ENCODE peak calls at places on chromosomes 7 and 10, in nine cellular contexts. One of them, this sample, is unnamed.

GRCh38 chr7:8515786-8516185 is 82.4 kb downstream of the NXPH1 start:
- DNase-seq in COR-L47: no peak
- DNase-seq in adrenal gland: no peak
- DNase-seq in substantia nigra: no peak
- DNase-seq in IMR-90: no peak
- DNase-seq in CD4-positive, CD25-positive, alpha-beta regulatory T cell: no peak
- DNase-seq in NCI-H524: no peak
- DNase-seq in neural crest cell: no peak
- DNase-seq in fibroblast of mammary gland: no peak
- DNase-seq in this sample: no peak

GRCh38 chr10:129516846-129517679 is 50.0 kb downstream of the MGMT start:
- DNase-seq in COR-L47: no peak
- DNase-seq in CD4-positive, CD25-positive, alpha-beta regulatory T cell: no peak
- DNase-seq in neural crest cell: no peak
- DNase-seq in NCI-H524: no peak
- DNase-seq in substantia nigra: no peak
- DNase-seq in fibroblast of mammary gland: no peak
- DNase-seq in adrenal gland: no peak
- DNase-seq in IMR-90: no peak
- DNase-seq in this sample: no peak

GRCh38 chr7:39592586-39592985 is 26.4 kb downstream of the YAE1 start:
- DNase-seq in neural crest cell: no peak
- DNase-seq in NCI-H524: no peak
- DNase-seq in CD4-positive, CD25-positive, alpha-beta regulatory T cell: no peak
- DNase-seq in substantia nigra: no peak
- DNase-seq in COR-L47: no peak
- DNase-seq in adrenal gland: no peak
- DNase-seq in fibroblast of mammary gland: peak; percentile 86
- DNase-seq in IMR-90: peak; percentile 84
- DNase-seq in this sample: no peak

GRCh38 chr7:138864667-138865066 is 66.7 kb upstream of the ATP6V0A4 start:
- DNase-seq in fibroblast of mammary gland: peak; percentile 92
- DNase-seq in IMR-90: peak; percentile 78
- DNase-seq in adrenal gland: no peak
- DNase-seq in neural crest cell: no peak
- DNase-seq in COR-L47: no peak
- DNase-seq in substantia nigra: no peak
- DNase-seq in NCI-H524: no peak
- DNase-seq in CD4-positive, CD25-positive, alpha-beta regulatory T cell: no peak
- DNase-seq in this sample: no peak

GRCh38 chr10:30749368-30749767 is 119.8 kb upstream of the LYZL2 start:
- DNase-seq in NCI-H524: no peak
- DNase-seq in COR-L47: no peak
- DNase-seq in neural crest cell: no peak
- DNase-seq in IMR-90: no peak
- DNase-seq in substantia nigra: no peak
- DNase-seq in fibroblast of mammary gland: peak; percentile 41
- DNase-seq in adrenal gland: no peak
- DNase-seq in CD4-positive, CD25-positive, alpha-beta regulatory T cell: no peak
- DNase-seq in this sample: no peak

GRCh38 chr7:21580073-21580521 is 37.3 kb downstream of the DNAH11 start:
- DNase-seq in COR-L47: no peak
- DNase-seq in CD4-positive, CD25-positive, alpha-beta regulatory T cell: no peak
- DNase-seq in NCI-H524: no peak
- DNase-seq in fibroblast of mammary gland: peak; percentile 53
- DNase-seq in adrenal gland: peak; percentile 16
- DNase-seq in IMR-90: peak; percentile 57
- DNase-seq in neural crest cell: no peak
- DNase-seq in substantia nigra: no peak
- DNase-seq in this sample: no peak

GRCh38 chr7:50153141-50153540 is 60.1 kb upstream of the ZPBP start:
- DNase-seq in substantia nigra: no peak
- DNase-seq in fibroblast of mammary gland: no peak
- DNase-seq in NCI-H524: peak; percentile 4
- DNase-seq in adrenal gland: no peak
- DNase-seq in COR-L47: no peak
- DNase-seq in neural crest cell: no peak
- DNase-seq in IMR-90: no peak
- DNase-seq in CD4-positive, CD25-positive, alpha-beta regulatory T cell: no peak
- DNase-seq in this sample: no peak

GRCh38 chr10:78802866-78803265 is 265.9 kb upstream of the ZMIZ1 start:
- DNase-seq in neural crest cell: no peak
- DNase-seq in fibroblast of mammary gland: peak; percentile 83
- DNase-seq in substantia nigra: no peak
- DNase-seq in COR-L47: no peak
- DNase-seq in NCI-H524: peak; percentile 87
- DNase-seq in CD4-positive, CD25-positive, alpha-beta regulatory T cell: no peak
- DNase-seq in adrenal gland: no peak
- DNase-seq in IMR-90: peak; percentile 79
- DNase-seq in this sample: no peak

GRCh38 chr7:157470699-157471098 is 133.9 kb downstream of the DNAJB6 start:
- DNase-seq in fibroblast of mammary gland: no peak
- DNase-seq in COR-L47: no peak
- DNase-seq in CD4-positive, CD25-positive, alpha-beta regulatory T cell: no peak
- DNase-seq in neural crest cell: no peak
- DNase-seq in substantia nigra: no peak
- DNase-seq in adrenal gland: no peak
- DNase-seq in IMR-90: no peak
- DNase-seq in NCI-H524: no peak
- DNase-seq in this sample: no peak

GRCh38 chr7:12861070-12861469 is 173.6 kb downstream of the ARL4A start:
- DNase-seq in neural crest cell: no peak
- DNase-seq in substantia nigra: no peak
- DNase-seq in adrenal gland: no peak
- DNase-seq in fibroblast of mammary gland: no peak
- DNase-seq in COR-L47: peak; percentile 91
- DNase-seq in IMR-90: no peak
- DNase-seq in CD4-positive, CD25-positive, alpha-beta regulatory T cell: no peak
- DNase-seq in NCI-H524: no peak
- DNase-seq in this sample: peak; percentile 61

GRCh38 chr10:62083868-62084267 is 182.4 kb downstream of the ARID5B start:
- DNase-seq in IMR-90: peak; percentile 84
- DNase-seq in COR-L47: peak; percentile 77
- DNase-seq in substantia nigra: no peak
- DNase-seq in NCI-H524: peak; percentile 61
- DNase-seq in fibroblast of mammary gland: peak; percentile 88
- DNase-seq in adrenal gland: no peak
- DNase-seq in neural crest cell: no peak
- DNase-seq in CD4-positive, CD25-positive, alpha-beta regulatory T cell: no peak
- DNase-seq in this sample: peak; percentile 52

GRCh38 chr7:100693312-100694195 is 496 bp downstream of the GIGYF1 start:
- DNase-seq in CD4-positive, CD25-positive, alpha-beta regulatory T cell: no peak
- DNase-seq in substantia nigra: no peak
- DNase-seq in IMR-90: no peak
- DNase-seq in COR-L47: no peak
- DNase-seq in adrenal gland: no peak
- DNase-seq in NCI-H524: no peak
- DNase-seq in neural crest cell: no peak
- DNase-seq in fibroblast of mammary gland: no peak
- DNase-seq in this sample: no peak

GRCh38 chr10:88659725-88660592 is 4.3 kb upstream of the LIPF start:
- DNase-seq in substantia nigra: no peak
- DNase-seq in IMR-90: peak; percentile 59
- DNase-seq in adrenal gland: no peak
- DNase-seq in fibroblast of mammary gland: peak; percentile 27
- DNase-seq in NCI-H524: no peak
- DNase-seq in neural crest cell: no peak
- DNase-seq in COR-L47: no peak
- DNase-seq in CD4-positive, CD25-positive, alpha-beta regulatory T cell: no peak
- DNase-seq in this sample: no peak

GRCh38 chr10:98363188-98363587 is 51.8 kb downstream of the PYROXD2 start:
- DNase-seq in substantia nigra: no peak
- DNase-seq in adrenal gland: no peak
- DNase-seq in COR-L47: no peak
- DNase-seq in neural crest cell: no peak
- DNase-seq in fibroblast of mammary gland: no peak
- DNase-seq in CD4-positive, CD25-positive, alpha-beta regulatory T cell: no peak
- DNase-seq in IMR-90: no peak
- DNase-seq in NCI-H524: no peak
- DNase-seq in this sample: peak; percentile 18

GRCh38 chr10:102710604-102711003 is 3.6 kb downstream of the ARL3 start:
- DNase-seq in COR-L47: no peak
- DNase-seq in NCI-H524: no peak
- DNase-seq in substantia nigra: no peak
- DNase-seq in IMR-90: peak; percentile 89
- DNase-seq in adrenal gland: no peak
- DNase-seq in neural crest cell: no peak
- DNase-seq in fibroblast of mammary gland: peak; percentile 63
- DNase-seq in CD4-positive, CD25-positive, alpha-beta regulatory T cell: no peak
- DNase-seq in this sample: no peak

GRCh38 chr7:140571537-140572122 is 69.0 kb downstream of the DENND2A start:
- DNase-seq in adrenal gland: no peak
- DNase-seq in substantia nigra: no peak
- DNase-seq in IMR-90: peak; percentile 41
- DNase-seq in NCI-H524: no peak
- DNase-seq in COR-L47: no peak
- DNase-seq in CD4-positive, CD25-positive, alpha-beta regulatory T cell: no peak
- DNase-seq in fibroblast of mammary gland: peak; percentile 33
- DNase-seq in neural crest cell: no peak
- DNase-seq in this sample: no peak

GRCh38 chr7:1508277-1508758 is 4.1 kb upstream of the INTS1 start:
- DNase-seq in neural crest cell: no peak
- DNase-seq in COR-L47: no peak
- DNase-seq in IMR-90: no peak
- DNase-seq in fibroblast of mammary gland: no peak
- DNase-seq in substantia nigra: no peak
- DNase-seq in NCI-H524: no peak
- DNase-seq in CD4-positive, CD25-positive, alpha-beta regulatory T cell: no peak
- DNase-seq in adrenal gland: no peak
- DNase-seq in this sample: peak; percentile 80

GRCh38 chr10:75971402-75972211 is 540.2 kb downstream of the LRMDA start:
- DNase-seq in NCI-H524: no peak
- DNase-seq in IMR-90: peak; percentile 52
- DNase-seq in fibroblast of mammary gland: peak; percentile 93
- DNase-seq in COR-L47: no peak
- DNase-seq in CD4-positive, CD25-positive, alpha-beta regulatory T cell: no peak
- DNase-seq in substantia nigra: no peak
- DNase-seq in adrenal gland: no peak
- DNase-seq in neural crest cell: no peak
- DNase-seq in this sample: no peak

GRCh38 chr7:127858091-127858914 is 172.9 kb downstream of the LRRC4 start:
- DNase-seq in NCI-H524: no peak
- DNase-seq in neural crest cell: no peak
- DNase-seq in adrenal gland: peak; percentile 70
- DNase-seq in IMR-90: no peak
- DNase-seq in substantia nigra: no peak
- DNase-seq in CD4-positive, CD25-positive, alpha-beta regulatory T cell: no peak
- DNase-seq in fibroblast of mammary gland: no peak
- DNase-seq in COR-L47: no peak
- DNase-seq in this sample: peak; percentile 29

GRCh38 chr7:2205036-2205780 is 27.5 kb downstream of the MAD1L1 start:
- DNase-seq in fibroblast of mammary gland: no peak
- DNase-seq in NCI-H524: no peak
- DNase-seq in CD4-positive, CD25-positive, alpha-beta regulatory T cell: no peak
- DNase-seq in neural crest cell: no peak
- DNase-seq in substantia nigra: no peak
- DNase-seq in adrenal gland: no peak
- DNase-seq in IMR-90: peak; percentile 11
- DNase-seq in COR-L47: no peak
- DNase-seq in this sample: no peak

GRCh38 chr7:28782362-28782761 is 175.8 kb downstream of the TRIL start:
- DNase-seq in NCI-H524: no peak
- DNase-seq in COR-L47: no peak
- DNase-seq in fibroblast of mammary gland: no peak
- DNase-seq in neural crest cell: no peak
- DNase-seq in adrenal gland: no peak
- DNase-seq in substantia nigra: no peak
- DNase-seq in IMR-90: no peak
- DNase-seq in CD4-positive, CD25-positive, alpha-beta regulatory T cell: no peak
- DNase-seq in this sample: no peak

GRCh38 chr10:62037166-62037831 is 135.8 kb downstream of the ARID5B start:
- DNase-seq in substantia nigra: no peak
- DNase-seq in COR-L47: peak; percentile 30
- DNase-seq in IMR-90: peak; percentile 72
- DNase-seq in adrenal gland: no peak
- DNase-seq in NCI-H524: no peak
- DNase-seq in fibroblast of mammary gland: peak; percentile 76
- DNase-seq in neural crest cell: no peak
- DNase-seq in CD4-positive, CD25-positive, alpha-beta regulatory T cell: no peak
- DNase-seq in this sample: no peak

GRCh38 chr7:18590744-18591340 is 95.3 kb downstream of the HDAC9 start:
- DNase-seq in adrenal gland: no peak
- DNase-seq in neural crest cell: no peak
- DNase-seq in IMR-90: peak; percentile 67
- DNase-seq in substantia nigra: no peak
- DNase-seq in fibroblast of mammary gland: peak; percentile 77
- DNase-seq in CD4-positive, CD25-positive, alpha-beta regulatory T cell: peak; percentile 7
- DNase-seq in COR-L47: no peak
- DNase-seq in NCI-H524: peak; percentile 48
- DNase-seq in this sample: no peak

GRCh38 chr7:74222851-74223710 is 13.3 kb downstream of the LAT2 start:
- DNase-seq in adrenal gland: no peak
- DNase-seq in fibroblast of mammary gland: no peak
- DNase-seq in NCI-H524: no peak
- DNase-seq in COR-L47: no peak
- DNase-seq in IMR-90: no peak
- DNase-seq in CD4-positive, CD25-positive, alpha-beta regulatory T cell: no peak
- DNase-seq in substantia nigra: no peak
- DNase-seq in neural crest cell: no peak
- DNase-seq in this sample: no peak

GRCh38 chr10:97013983-97014382 is 171.8 kb downstream of the SLIT1 start:
- DNase-seq in IMR-90: no peak
- DNase-seq in COR-L47: no peak
- DNase-seq in fibroblast of mammary gland: no peak
- DNase-seq in neural crest cell: no peak
- DNase-seq in adrenal gland: no peak
- DNase-seq in CD4-positive, CD25-positive, alpha-beta regulatory T cell: no peak
- DNase-seq in NCI-H524: no peak
- DNase-seq in substantia nigra: no peak
- DNase-seq in this sample: no peak

GRCh38 chr10:114234132-114234531 is 4.9 kb upstream of the VWA2 start:
- DNase-seq in fibroblast of mammary gland: no peak
- DNase-seq in adrenal gland: no peak
- DNase-seq in neural crest cell: no peak
- DNase-seq in COR-L47: no peak
- DNase-seq in substantia nigra: no peak
- DNase-seq in CD4-positive, CD25-positive, alpha-beta regulatory T cell: no peak
- DNase-seq in NCI-H524: no peak
- DNase-seq in IMR-90: no peak
- DNase-seq in this sample: no peak

GRCh38 chr10:68086011-68086410 is 10.9 kb upstream of the HERC4 start:
- DNase-seq in NCI-H524: no peak
- DNase-seq in CD4-positive, CD25-positive, alpha-beta regulatory T cell: no peak
- DNase-seq in neural crest cell: no peak
- DNase-seq in adrenal gland: no peak
- DNase-seq in COR-L47: no peak
- DNase-seq in substantia nigra: no peak
- DNase-seq in fibroblast of mammary gland: no peak
- DNase-seq in IMR-90: no peak
- DNase-seq in this sample: no peak

GRCh38 chr7:155456772-155457543 is 971 bp upstream of the EN2 start:
- DNase-seq in substantia nigra: peak; percentile 55
- DNase-seq in neural crest cell: peak; percentile 68
- DNase-seq in fibroblast of mammary gland: peak; percentile 31
- DNase-seq in IMR-90: peak; percentile 31
- DNase-seq in NCI-H524: peak; percentile 58
- DNase-seq in adrenal gland: peak; percentile 35
- DNase-seq in CD4-positive, CD25-positive, alpha-beta regulatory T cell: no peak
- DNase-seq in COR-L47: peak; percentile 80
- DNase-seq in this sample: peak; percentile 62

GRCh38 chr10:35579726-35580420 is 25.3 kb upstream of the GJD4 start:
- DNase-seq in fibroblast of mammary gland: no peak
- DNase-seq in NCI-H524: peak; percentile 75
- DNase-seq in CD4-positive, CD25-positive, alpha-beta regulatory T cell: no peak
- DNase-seq in IMR-90: no peak
- DNase-seq in substantia nigra: no peak
- DNase-seq in neural crest cell: no peak
- DNase-seq in COR-L47: no peak
- DNase-seq in adrenal gland: no peak
- DNase-seq in this sample: no peak

GRCh38 chr7:28988818-28989595 is 30.9 kb upstream of the TRIL start:
- DNase-seq in NCI-H524: no peak
- DNase-seq in CD4-positive, CD25-positive, alpha-beta regulatory T cell: no peak
- DNase-seq in IMR-90: peak; percentile 93
- DNase-seq in fibroblast of mammary gland: peak; percentile 98
- DNase-seq in adrenal gland: peak; percentile 33
- DNase-seq in COR-L47: no peak
- DNase-seq in substantia nigra: no peak
- DNase-seq in neural crest cell: no peak
- DNase-seq in this sample: no peak

GRCh38 chr7:156943091-156944041 is 6.1 kb upstream of the NOM1 start:
- DNase-seq in substantia nigra: no peak
- DNase-seq in neural crest cell: no peak
- DNase-seq in COR-L47: no peak
- DNase-seq in fibroblast of mammary gland: no peak
- DNase-seq in adrenal gland: no peak
- DNase-seq in CD4-positive, CD25-positive, alpha-beta regulatory T cell: no peak
- DNase-seq in IMR-90: no peak
- DNase-seq in NCI-H524: no peak
- DNase-seq in this sample: peak; percentile 45

This sample was measured in body of pancreas.